ENCODE peak calls at places on chromosomes 6 and 20, in ten cellular contexts. C, S, D, O, G, E, M, K, B and W are unnamed samples.
A peak's percentile ranks its signal among the peaks of the same experiment; 100 is the strongest.

GRCh38 chr6:116412270-116412669 is 41.5 kb downstream of the DSE start:
- DNase-seq in C (no peak), S (no peak), D (no peak), O (no peak), G (no peak), E (no peak), M (no peak), K (no peak), B (no peak), W (no peak)

GRCh38 chr6:41732601-41733348 is 2.6 kb downstream of the TFEB start:
- DNase-seq in C (no peak), S (no peak), D (peak; percentile 58), O (no peak), G (no peak), E (peak; percentile 82), M (peak; percentile 85), K (peak; percentile 63), B (no peak), W (no peak)

GRCh38 chr20:51574248-51575033 is 31.9 kb upstream of the NFATC2 start:
- DNase-seq in C (no peak), S (no peak), D (no peak), O (no peak), G (no peak), E (no peak), M (no peak), K (no peak), B (no peak), W (no peak)

GRCh38 chr6:97915537-97915936 is 632.5 kb upstream of the MMS22L start:
- DNase-seq in C (no peak), S (no peak), D (no peak), O (no peak), G (no peak), E (no peak), M (no peak), K (no peak), B (no peak), W (no peak)

GRCh38 chr6:162485464-162485863 is 242.1 kb downstream of the PRKN start:
- DNase-seq in C (no peak), S (no peak), D (no peak), O (no peak), G (no peak), E (no peak), M (no peak), K (no peak), B (no peak), W (no peak)

GRCh38 chr6:87558446-87558845 is 31.3 kb downstream of the RARS2 start:
- DNase-seq in C (peak; percentile 23), S (no peak), D (no peak), O (no peak), G (no peak), E (no peak), M (no peak), K (no peak), B (no peak), W (no peak)

GRCh38 chr20:14700641-14700965 is 363.2 kb upstream of the FLRT3 start:
- DNase-seq in C (no peak), S (no peak), D (peak; percentile 41), O (no peak), G (no peak), E (no peak), M (no peak), K (no peak), B (no peak), W (no peak)

GRCh38 chr20:40463171-40463570 is 225.9 kb downstream of the MAFB start:
- DNase-seq in C (no peak), S (no peak), D (no peak), O (no peak), G (no peak), E (no peak), M (no peak), K (no peak), B (no peak), W (no peak)

DNA sequence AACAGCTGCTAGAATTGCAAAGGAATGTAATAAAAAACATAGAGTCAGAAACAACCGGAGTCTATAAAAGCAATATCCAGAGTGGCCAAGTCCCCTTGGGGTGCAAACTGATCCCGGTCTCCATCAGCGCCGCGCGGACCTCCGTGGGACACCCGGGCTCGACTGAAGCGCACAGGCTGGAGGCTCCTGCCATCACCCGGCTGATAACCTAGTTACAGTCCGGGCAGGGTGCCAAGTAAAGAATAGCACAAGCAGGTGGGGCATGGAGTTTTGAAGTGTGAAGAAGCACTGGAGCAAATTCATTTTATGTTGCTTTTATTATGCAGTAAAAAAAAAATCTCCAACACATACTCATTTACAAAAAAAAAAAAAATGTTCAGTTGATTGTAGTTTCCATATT is 205.1 kb upstream of the GMDS start:
- DNase-seq in C (no peak), S (no peak), D (peak; percentile 34), O (no peak), G (no peak), E (no peak), M (no peak), K (no peak), B (no peak), W (no peak)
- TF ChIP-seq CTCF in C (no peak), S (no peak), D (no peak), O (no peak), G (no peak), E (no peak), M (no peak), K (no peak), B (no peak), W (no peak)

DNA sequence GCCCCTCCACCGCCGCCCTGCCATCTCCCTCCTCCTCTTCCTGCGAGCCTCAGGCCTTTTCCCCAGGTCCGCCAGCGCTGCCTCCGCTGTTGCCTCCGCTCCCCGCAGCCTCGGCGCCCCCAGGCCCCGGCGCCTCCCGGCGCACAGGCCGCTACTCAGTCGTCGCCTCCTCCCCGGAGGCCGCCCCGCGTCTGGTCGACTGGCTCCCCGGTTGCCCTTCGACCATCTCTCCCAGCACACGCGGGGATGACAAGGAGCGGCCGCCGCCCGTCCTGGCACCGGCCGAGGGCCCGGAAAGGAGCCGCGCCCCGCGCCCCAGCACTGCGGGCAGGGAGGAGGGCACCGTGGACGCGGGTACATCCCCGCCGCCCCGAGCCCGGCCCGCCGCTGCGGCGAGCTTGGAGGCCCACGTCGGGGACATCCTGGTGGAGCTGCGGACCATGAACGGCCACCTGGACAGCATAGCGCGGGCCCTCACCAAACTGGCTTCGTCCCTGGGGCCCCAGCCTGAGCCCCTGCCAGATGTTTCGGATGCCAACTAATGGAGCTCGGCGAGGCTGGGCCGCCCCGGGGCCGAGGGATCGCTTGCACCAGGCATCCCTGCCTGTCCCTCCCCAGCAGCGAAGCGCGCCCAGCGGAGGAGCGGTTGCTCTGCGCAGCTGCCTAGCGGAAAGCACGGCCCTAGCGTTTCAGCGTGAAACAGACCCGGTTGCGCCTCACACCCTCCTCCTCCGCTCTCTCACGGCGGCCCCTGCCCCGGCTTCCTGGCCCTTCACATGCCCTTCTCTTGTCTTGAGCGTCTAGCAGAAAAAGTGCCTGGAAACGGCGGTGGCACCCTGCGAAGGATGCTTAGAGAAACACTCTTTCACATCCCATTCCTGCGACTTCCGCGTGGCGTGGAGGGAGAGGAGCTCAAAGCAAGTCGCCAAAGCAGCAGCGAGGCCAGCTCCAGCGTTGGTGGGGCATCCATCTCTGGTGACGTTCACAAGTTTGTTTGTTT is 285.7 kb upstream of the SUPT3H start:
- DNase-seq in C (no peak), S (no peak), D (peak; percentile 44), O (peak; percentile 66), G (peak; percentile 17), E (peak; percentile 52), M (no peak), K (peak; percentile 45), B (peak; percentile 16), W (peak; percentile 49)
- TF ChIP-seq CTCF in C (no peak), S (no peak), D (no peak), O (peak; percentile 29), G (peak; percentile 20), E (no peak), M (no peak), K (no peak), B (no peak), W (no peak)

DNA sequence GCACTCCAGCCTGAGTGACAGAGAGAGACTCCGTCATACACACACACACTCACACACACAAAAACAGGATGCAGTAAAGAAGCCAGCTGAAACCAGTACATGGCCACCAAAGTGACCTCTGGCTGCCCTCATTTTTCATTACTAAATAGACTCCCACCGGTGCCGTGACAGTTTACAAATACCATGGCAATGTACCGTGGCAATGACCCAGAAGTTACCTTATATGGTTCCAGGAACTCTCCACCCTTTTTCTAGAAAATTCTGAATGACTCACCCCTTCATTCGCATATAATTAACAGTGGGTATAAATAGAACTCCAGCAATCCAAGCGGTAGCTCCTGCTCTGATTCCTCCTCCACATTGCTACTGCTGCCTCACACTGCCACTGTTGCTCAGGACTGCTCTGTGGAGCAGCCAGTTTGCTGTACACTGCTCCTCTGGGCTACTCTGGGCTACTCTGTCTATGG is 57.7 kb downstream of the SNX5 start:
- DNase-seq in C (peak; percentile 90), S (no peak), D (peak; percentile 55), O (no peak), G (no peak), E (no peak), M (no peak), K (no peak), B (peak; percentile 28), W (no peak)
- TF ChIP-seq CTCF in C (no peak), S (no peak), D (no peak), O (no peak), G (no peak), E (no peak), M (no peak), K (no peak), B (no peak), W (no peak)

GRCh38 chr20:22471156-22471836 is 113.1 kb downstream of the FOXA2 start:
- DNase-seq in C (no peak), S (no peak), D (no peak), O (no peak), G (no peak), E (no peak), M (no peak), K (no peak), B (no peak), W (no peak)

GRCh38 chr20:22474215-22474614 is 110.2 kb downstream of the FOXA2 start:
- DNase-seq in C (no peak), S (no peak), D (no peak), O (no peak), G (no peak), E (no peak), M (no peak), K (no peak), B (no peak), W (no peak)

GRCh38 chr20:22473293-22473692 is 111.1 kb downstream of the FOXA2 start:
- DNase-seq in C (no peak), S (no peak), D (no peak), O (no peak), G (no peak), E (no peak), M (no peak), K (no peak), B (no peak), W (no peak)

GRCh38 chr20:22472386-22472785 is 112.0 kb downstream of the FOXA2 start:
- DNase-seq in C (no peak), S (no peak), D (no peak), O (peak; percentile 58), G (no peak), E (no peak), M (no peak), K (no peak), B (no peak), W (no peak)

DNA sequence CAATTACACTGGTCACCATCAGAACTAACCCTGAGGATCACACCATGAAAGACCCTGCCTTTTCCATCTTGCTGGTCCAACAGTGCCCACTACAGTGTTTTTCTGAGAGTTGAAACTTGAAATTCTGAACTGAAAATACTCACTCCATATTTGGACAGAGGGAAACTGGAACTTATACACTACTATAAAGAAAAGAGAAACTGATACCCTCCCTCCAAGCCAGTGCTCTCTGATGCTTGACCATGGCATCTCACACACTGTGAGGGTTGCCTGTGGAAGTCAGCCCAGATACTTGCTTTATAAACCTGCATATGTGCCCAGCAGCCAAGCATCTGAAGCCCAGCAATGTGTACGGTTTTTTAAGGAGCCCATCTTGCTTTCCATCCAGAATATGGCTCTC is 108.7 kb downstream of the FOXA2 start:
- DNase-seq in C (no peak), S (no peak), D (no peak), O (no peak), G (no peak), E (no peak), M (no peak), K (no peak), B (no peak), W (no peak)
- TF ChIP-seq CTCF in C (no peak), S (no peak), D (no peak), O (no peak), G (no peak), E (no peak), M (no peak), K (no peak), B (no peak), W (no peak)